ENCODE peak calls at places on chromosomes 2 and 18, in six cellular contexts. N, I, Z, M, K and Y are unnamed samples.

GRCh38 chr2:19796036-19796703 is 105.6 kb downstream of the TTC32 start:
- DNase-seq in N (no peak), K (no peak), I (no peak), Z (no peak), M (no peak), Y (no peak)

GRCh38 chr2:200159366-200159720 is 147.2 kb upstream of the SPATS2L start:
- DNase-seq in M (no peak), Z (no peak), N (no peak), K (no peak), I (no peak), Y (no peak)

GRCh38 chr18:51279367-51279984 is 82.0 kb upstream of the MEX3C start:
- DNase-seq in Z (no peak), K (no peak), M (no peak), N (no peak), I (no peak), Y (no peak)

GRCh38 chr18:38981382-38981781 is 1415.8 kb upstream of the CELF4 start:
- DNase-seq in N (no peak), I (no peak), M (no peak), Z (no peak), K (no peak), Y (no peak)

GRCh38 chr2:55231546-55232083 is 478 bp downstream of the CLHC1 start:
- DNase-seq in K (no peak), M (no peak), Z (no peak), N (no peak), I (no peak), Y (no peak)

GRCh38 chr2:17309741-17310339 is 208.4 kb downstream of the RAD51AP2 start:
- DNase-seq in Z (peak), M (peak), N (peak), K (peak), I (no peak), Y (peak)

GRCh38 chr18:23908827-23909226 is 105.7 kb upstream of the TTC39C start:
- DNase-seq in M (no peak), I (no peak), Z (no peak), K (no peak), N (no peak), Y (no peak)

GRCh38 chr2:100870652-100871531 is 51.0 kb downstream of the NPAS2 start:
- DNase-seq in I (no peak), K (no peak), N (peak), Z (peak), M (no peak), Y (no peak)

GRCh38 chr2:207490441-207490840 is 39.3 kb upstream of the CREB1 start:
- DNase-seq in K (no peak), N (no peak), Z (no peak), I (no peak), M (no peak), Y (no peak)

GRCh38 chr2:236036045-236036444 is 132.1 kb downstream of the GBX2 start:
- DNase-seq in M (no peak), K (no peak), Z (no peak), I (no peak), N (no peak), Y (no peak)

GRCh38 chr18:470661-471501 is 29.6 kb downstream of the COLEC12 start:
- DNase-seq in M (no peak), I (no peak), Z (no peak), N (no peak), K (no peak), Y (no peak)

GRCh38 chr2:97664636-97664970 is 759 bp upstream of the ACTR1B start:
- DNase-seq in K (no peak), N (no peak), Z (no peak), I (no peak), M (no peak), Y (no peak)

GRCh38 chr2:16478817-16479216 is 186.8 kb downstream of the CYRIA start:
- DNase-seq in N (no peak), Z (no peak), K (no peak), M (no peak), I (no peak), Y (no peak)

GRCh38 chr2:8306530-8307351 is 375.1 kb upstream of the ID2 start:
- DNase-seq in K (no peak), N (no peak), I (no peak), M (no peak), Z (peak), Y (no peak)

GRCh38 chr2:28563869-28564268 is 68.0 kb downstream of the PLB1 start:
- DNase-seq in N (no peak), M (no peak), I (peak), K (no peak), Z (no peak), Y (no peak)

GRCh38 chr2:67954125-67954748 is 108.6 kb downstream of the C1D start:
- DNase-seq in Z (no peak), I (no peak), K (peak), N (no peak), M (peak), Y (peak)